ENCODE peak calls at places on chromosomes 2 and 18, in seven cellular contexts. U is Calu3; G is kidney tubule cell; K is activated CD8-positive, alpha-beta memory T cell treated with anti-CD3 and anti-CD28 coated beads for 1 hour; Y is LoVo; D is D341Med; F is HS-27A. N is an unnamed sample.
A peak's percentile ranks its signal among the peaks of the same experiment; 100 is the strongest.

GRCh38 chr2:217714268-217714643 is 288.5 kb downstream of the TNS1 start:
- DNase-seq in F (no peak), Y (no peak), G (peak; percentile 51), K (no peak), U (peak; percentile 77), D (no peak), N (peak; percentile 60)

GRCh38 chr2:133652407-133652806 is 84.1 kb upstream of the NCKAP5 start:
- DNase-seq in Y (no peak), F (no peak), K (no peak), D (no peak), G (no peak), U (no peak), N (no peak)

GRCh38 chr2:234147335-234147861 is 96.9 kb downstream of the SPP2 start:
- DNase-seq in G (peak; percentile 96), D (no peak), Y (peak; percentile 90), U (no peak), K (no peak), F (no peak), N (no peak)

GRCh38 chr2:26302846-26303245 is 43.1 kb upstream of the SELENOI start:
- DNase-seq in Y (peak; percentile 3), U (peak; percentile 52), F (no peak), K (no peak), G (peak; percentile 56), D (no peak), N (peak; percentile 32)

GRCh38 chr18:3319399-3319798 is 57.5 kb downstream of the MYL12B start:
- DNase-seq in U (no peak), G (peak; percentile 12), K (no peak), Y (no peak), D (no peak), F (no peak), N (no peak)

GRCh38 chr2:71250945-71251344 is 24.0 kb upstream of the PAIP2B start:
- DNase-seq in U (peak; percentile 2), F (no peak), G (no peak), D (no peak), K (no peak), Y (no peak), N (no peak)

GRCh38 chr2:15850534-15850933 is 89.8 kb upstream of the MYCN start:
- DNase-seq in G (no peak), U (no peak), D (no peak), Y (no peak), K (no peak), F (no peak), N (no peak)

GRCh38 chr2:205687018-205687956 is 5.0 kb downstream of the NRP2 start:
- DNase-seq in D (no peak), K (no peak), F (no peak), U (no peak), Y (no peak), G (no peak), N (no peak)

GRCh38 chr2:224807153-224807964 is 91.2 kb upstream of the CCDC195 start:
- DNase-seq in G (no peak), K (no peak), F (no peak), Y (no peak), U (peak; percentile 14), D (no peak), N (no peak)

GRCh38 chr18:79784071-79784913 is 13.4 kb upstream of the KCNG2 start:
- DNase-seq in D (no peak), Y (no peak), G (no peak), K (no peak), U (no peak), F (no peak), N (no peak)

GRCh38 chr2:36781907-36782635 is 85.6 kb downstream of the VIT start:
- DNase-seq in Y (no peak), G (no peak), F (no peak), K (no peak), D (no peak), U (no peak), N (no peak)

GRCh38 chr18:7414459-7414858 is 152.7 kb upstream of the PTPRM start:
- DNase-seq in Y (no peak), D (no peak), F (no peak), U (no peak), G (no peak), K (no peak), N (peak; percentile 17)

GRCh38 chr2:25378731-25379490 is 37.2 kb upstream of the DNMT3A start:
- DNase-seq in F (no peak), K (no peak), U (no peak), D (no peak), G (peak; percentile 93), Y (no peak), N (no peak)

GRCh38 chr2:61993422-61994024 is 88.0 kb downstream of the COMMD1 start:
- DNase-seq in D (peak; percentile 47), Y (peak; percentile 14), F (no peak), K (no peak), U (peak; percentile 16), G (peak; percentile 53), N (no peak)

GRCh38 chr2:9972621-9973445 is 21.3 kb downstream of the GRHL1 start:
- DNase-seq in Y (no peak), D (no peak), G (peak; percentile 27), U (no peak), K (no peak), F (no peak), N (no peak)

GRCh38 chr2:3442185-3442584 is 62.7 kb downstream of the TRAPPC12 start:
- DNase-seq in G (no peak), U (no peak), Y (no peak), D (no peak), K (no peak), F (no peak), N (no peak)

GRCh38 chr18:13810950-13811485 is 12.9 kb upstream of the MC5R start:
- DNase-seq in F (no peak), U (no peak), Y (no peak), G (peak; percentile 34), D (no peak), K (no peak), N (no peak)

GRCh38 chr18:75802681-75803080 is 375.2 kb upstream of the SMIM21 start:
- DNase-seq in K (no peak), F (no peak), Y (no peak), G (no peak), U (no peak), D (no peak), N (no peak)